ENCODE peak calls at places on chromosomes 4 and X, in five cellular contexts. One of them, this sample, is unnamed.

GRCh38 chr4:109433281-109434006 is at the start of gene SEC24B:
- DNase-seq in cardiac muscle cell: peak
- DNase-seq in suprapubic skin: peak
- DNase-seq in fibroblast of mammary gland: peak
- DNase-seq in heart left ventricle: peak
- DNase-seq in this sample: peak

GRCh38 chr4:48635310-48635709 is 144.8 kb downstream of the FRYL start:
- DNase-seq in cardiac muscle cell: no peak
- DNase-seq in suprapubic skin: no peak
- DNase-seq in fibroblast of mammary gland: peak
- DNase-seq in heart left ventricle: no peak
- DNase-seq in this sample: peak

GRCh38 chrX:35090801-35091200 is 148.2 kb downstream of the FAM47B start:
- DNase-seq in cardiac muscle cell: no peak
- DNase-seq in suprapubic skin: no peak
- DNase-seq in fibroblast of mammary gland: no peak
- DNase-seq in heart left ventricle: no peak
- DNase-seq in this sample: no peak

GRCh38 chr4:180932365-180933001 is 1310.7 kb upstream of the TENM3 start:
- DNase-seq in cardiac muscle cell: no peak
- DNase-seq in suprapubic skin: no peak
- DNase-seq in fibroblast of mammary gland: peak
- DNase-seq in heart left ventricle: no peak
- DNase-seq in this sample: peak

GRCh38 chrX:119692241-119693031 is 532 bp downstream of the SEPTIN6 start:
- DNase-seq in cardiac muscle cell: peak
- DNase-seq in suprapubic skin: no peak
- DNase-seq in fibroblast of mammary gland: peak
- DNase-seq in heart left ventricle: peak
- DNase-seq in this sample: peak

GRCh38 chr4:134202557-134202956 is 968 bp upstream of the PABPC4L start:
- DNase-seq in cardiac muscle cell: peak
- DNase-seq in suprapubic skin: no peak
- DNase-seq in fibroblast of mammary gland: peak
- DNase-seq in heart left ventricle: no peak
- DNase-seq in this sample: no peak

GRCh38 chr4:186189656-186190055 is 1.7 kb upstream of the CYP4V2 start:
- DNase-seq in cardiac muscle cell: no peak
- DNase-seq in suprapubic skin: no peak
- DNase-seq in fibroblast of mammary gland: no peak
- DNase-seq in heart left ventricle: no peak
- DNase-seq in this sample: no peak

GRCh38 chr4:61204353-61204752 is 4.2 kb downstream of the ADGRL3 start:
- DNase-seq in cardiac muscle cell: peak
- DNase-seq in suprapubic skin: no peak
- DNase-seq in fibroblast of mammary gland: no peak
- DNase-seq in heart left ventricle: no peak
- DNase-seq in this sample: no peak

GRCh38 chr4:184114431-184114830 is 103.2 kb downstream of the ENPP6 start:
- DNase-seq in cardiac muscle cell: no peak
- DNase-seq in suprapubic skin: no peak
- DNase-seq in fibroblast of mammary gland: no peak
- DNase-seq in heart left ventricle: no peak
- DNase-seq in this sample: no peak

GRCh38 chrX:40140706-40141499 is 43.1 kb upstream of the BCOR start:
- DNase-seq in cardiac muscle cell: peak
- DNase-seq in suprapubic skin: no peak
- DNase-seq in fibroblast of mammary gland: peak
- DNase-seq in heart left ventricle: no peak
- DNase-seq in this sample: peak

GRCh38 chr4:2482693-2483092 is 13.8 kb downstream of the RNF4 start:
- DNase-seq in cardiac muscle cell: peak
- DNase-seq in suprapubic skin: no peak
- DNase-seq in fibroblast of mammary gland: peak
- DNase-seq in heart left ventricle: peak
- DNase-seq in this sample: peak

GRCh38 chr4:108730579-108730978 is 32.3 kb downstream of the ETNPPL start:
- DNase-seq in cardiac muscle cell: no peak
- DNase-seq in suprapubic skin: no peak
- DNase-seq in fibroblast of mammary gland: peak
- DNase-seq in heart left ventricle: no peak
- DNase-seq in this sample: no peak

GRCh38 chrX:132023896-132024386 is 839 bp downstream of the STK26 start:
- DNase-seq in cardiac muscle cell: no peak
- DNase-seq in suprapubic skin: no peak
- DNase-seq in fibroblast of mammary gland: peak
- DNase-seq in heart left ventricle: no peak
- DNase-seq in this sample: no peak

GRCh38 chr4:112516401-112517066 is 554 bp upstream of the NEUROG2 start:
- DNase-seq in cardiac muscle cell: no peak
- DNase-seq in suprapubic skin: no peak
- DNase-seq in fibroblast of mammary gland: no peak
- DNase-seq in heart left ventricle: no peak
- DNase-seq in this sample: no peak

GRCh38 chr4:138225477-138225876 is 16.7 kb downstream of the SLC7A11 start:
- DNase-seq in cardiac muscle cell: no peak
- DNase-seq in suprapubic skin: no peak
- DNase-seq in fibroblast of mammary gland: peak
- DNase-seq in heart left ventricle: no peak
- DNase-seq in this sample: peak

GRCh38 chr4:115159141-115159540 is 45.7 kb upstream of the NDST4 start:
- DNase-seq in cardiac muscle cell: no peak
- DNase-seq in suprapubic skin: no peak
- DNase-seq in fibroblast of mammary gland: peak
- DNase-seq in heart left ventricle: no peak
- DNase-seq in this sample: peak

GRCh38 chr4:187357861-187358260 is 634.2 kb upstream of the FAT1 start:
- DNase-seq in cardiac muscle cell: no peak
- DNase-seq in suprapubic skin: no peak
- DNase-seq in fibroblast of mammary gland: no peak
- DNase-seq in heart left ventricle: no peak
- DNase-seq in this sample: no peak

GRCh38 chr4:6408263-6408662 is 64.2 kb downstream of the PPP2R2C start:
- DNase-seq in cardiac muscle cell: no peak
- DNase-seq in suprapubic skin: no peak
- DNase-seq in fibroblast of mammary gland: no peak
- DNase-seq in heart left ventricle: no peak
- DNase-seq in this sample: no peak

GRCh38 chrX:97039363-97040029 is 155.8 kb downstream of the RPA4 start:
- DNase-seq in cardiac muscle cell: peak
- DNase-seq in suprapubic skin: no peak
- DNase-seq in fibroblast of mammary gland: peak
- DNase-seq in heart left ventricle: peak
- DNase-seq in this sample: peak

GRCh38 chr4:172986114-172986513 is 182.5 kb upstream of the GALNT7 start:
- DNase-seq in cardiac muscle cell: no peak
- DNase-seq in suprapubic skin: no peak
- DNase-seq in fibroblast of mammary gland: no peak
- DNase-seq in heart left ventricle: no peak
- DNase-seq in this sample: no peak

GRCh38 chr4:25484243-25484721 is 107.2 kb downstream of the ANAPC4 start:
- DNase-seq in cardiac muscle cell: peak
- DNase-seq in suprapubic skin: no peak
- DNase-seq in fibroblast of mammary gland: no peak
- DNase-seq in heart left ventricle: no peak
- DNase-seq in this sample: peak

GRCh38 chr4:99102634-99103033 is 14.0 kb upstream of the ADH5 start:
- DNase-seq in cardiac muscle cell: no peak
- DNase-seq in suprapubic skin: no peak
- DNase-seq in fibroblast of mammary gland: no peak
- DNase-seq in heart left ventricle: no peak
- DNase-seq in this sample: no peak

GRCh38 chr4:121449416-121449815 is 68.6 kb upstream of the QRFPR start:
- DNase-seq in cardiac muscle cell: no peak
- DNase-seq in suprapubic skin: no peak
- DNase-seq in fibroblast of mammary gland: no peak
- DNase-seq in heart left ventricle: no peak
- DNase-seq in this sample: no peak

GRCh38 chr4:180380733-180381132 is 1862.5 kb upstream of the TENM3 start:
- DNase-seq in cardiac muscle cell: no peak
- DNase-seq in suprapubic skin: no peak
- DNase-seq in fibroblast of mammary gland: peak
- DNase-seq in heart left ventricle: no peak
- DNase-seq in this sample: no peak

GRCh38 chr4:134216436-134216835 is 14.8 kb upstream of the PABPC4L start:
- DNase-seq in cardiac muscle cell: peak
- DNase-seq in suprapubic skin: no peak
- DNase-seq in fibroblast of mammary gland: no peak
- DNase-seq in heart left ventricle: no peak
- DNase-seq in this sample: peak

GRCh38 chrX:115584715-115585114 is 23.7 kb downstream of the PLS3 start:
- DNase-seq in cardiac muscle cell: peak
- DNase-seq in suprapubic skin: no peak
- DNase-seq in fibroblast of mammary gland: peak
- DNase-seq in heart left ventricle: no peak
- DNase-seq in this sample: peak

GRCh38 chrX:115582035-115582870 is 21.3 kb downstream of the PLS3 start:
- DNase-seq in cardiac muscle cell: no peak
- DNase-seq in suprapubic skin: no peak
- DNase-seq in fibroblast of mammary gland: no peak
- DNase-seq in heart left ventricle: peak
- DNase-seq in this sample: no peak

GRCh38 chrX:115579786-115580294 is 18.9 kb downstream of the PLS3 start:
- DNase-seq in cardiac muscle cell: no peak
- DNase-seq in suprapubic skin: no peak
- DNase-seq in fibroblast of mammary gland: no peak
- DNase-seq in heart left ventricle: no peak
- DNase-seq in this sample: no peak

GRCh38 chrX:115582871-115583729 is 22.1 kb downstream of the PLS3 start:
- DNase-seq in cardiac muscle cell: peak
- DNase-seq in suprapubic skin: no peak
- DNase-seq in fibroblast of mammary gland: peak
- DNase-seq in heart left ventricle: no peak
- DNase-seq in this sample: peak

GRCh38 chrX:115583730-115584004 is 22.7 kb downstream of the PLS3 start:
- DNase-seq in cardiac muscle cell: no peak
- DNase-seq in suprapubic skin: no peak
- DNase-seq in fibroblast of mammary gland: no peak
- DNase-seq in heart left ventricle: no peak
- DNase-seq in this sample: no peak
- H3K4me3 ChIP-seq in cardiac muscle cell: no peak
- H3K4me3 ChIP-seq in suprapubic skin: peak
- H3K4me3 ChIP-seq in fibroblast of mammary gland: no peak
- H3K4me3 ChIP-seq in heart left ventricle: peak
- H3K4me3 ChIP-seq in this sample: no peak

GRCh38 chrX:44542567-44543325 is at the start of gene FUNDC1:
- DNase-seq in cardiac muscle cell: peak
- DNase-seq in suprapubic skin: peak
- DNase-seq in fibroblast of mammary gland: peak
- DNase-seq in heart left ventricle: peak
- DNase-seq in this sample: peak
- TF ChIP-seq CTCF in cardiac muscle cell: peak
- TF ChIP-seq CTCF in suprapubic skin: peak
- TF ChIP-seq CTCF in fibroblast of mammary gland: peak
- TF ChIP-seq CTCF in heart left ventricle: peak
- TF ChIP-seq CTCF in this sample: peak

GRCh38 chr4:119648398-119648797 is 19.8 kb upstream of the PDE5A start:
- DNase-seq in cardiac muscle cell: no peak
- DNase-seq in suprapubic skin: no peak
- DNase-seq in fibroblast of mammary gland: no peak
- DNase-seq in heart left ventricle: no peak
- DNase-seq in this sample: no peak

GRCh38 chr4:119647558-119647957 is 19.0 kb upstream of the PDE5A start:
- DNase-seq in cardiac muscle cell: no peak
- DNase-seq in suprapubic skin: no peak
- DNase-seq in fibroblast of mammary gland: peak
- DNase-seq in heart left ventricle: no peak
- DNase-seq in this sample: peak

GRCh38 chr4:119641765-119642164 is 13.2 kb upstream of the PDE5A start:
- DNase-seq in cardiac muscle cell: no peak
- DNase-seq in suprapubic skin: no peak
- DNase-seq in fibroblast of mammary gland: no peak
- DNase-seq in heart left ventricle: no peak
- DNase-seq in this sample: no peak

GRCh38 chr4:119643306-119644042 is 14.9 kb upstream of the PDE5A start:
- DNase-seq in cardiac muscle cell: no peak
- DNase-seq in suprapubic skin: no peak
- DNase-seq in fibroblast of mammary gland: no peak
- DNase-seq in heart left ventricle: no peak
- DNase-seq in this sample: peak

DNA sequence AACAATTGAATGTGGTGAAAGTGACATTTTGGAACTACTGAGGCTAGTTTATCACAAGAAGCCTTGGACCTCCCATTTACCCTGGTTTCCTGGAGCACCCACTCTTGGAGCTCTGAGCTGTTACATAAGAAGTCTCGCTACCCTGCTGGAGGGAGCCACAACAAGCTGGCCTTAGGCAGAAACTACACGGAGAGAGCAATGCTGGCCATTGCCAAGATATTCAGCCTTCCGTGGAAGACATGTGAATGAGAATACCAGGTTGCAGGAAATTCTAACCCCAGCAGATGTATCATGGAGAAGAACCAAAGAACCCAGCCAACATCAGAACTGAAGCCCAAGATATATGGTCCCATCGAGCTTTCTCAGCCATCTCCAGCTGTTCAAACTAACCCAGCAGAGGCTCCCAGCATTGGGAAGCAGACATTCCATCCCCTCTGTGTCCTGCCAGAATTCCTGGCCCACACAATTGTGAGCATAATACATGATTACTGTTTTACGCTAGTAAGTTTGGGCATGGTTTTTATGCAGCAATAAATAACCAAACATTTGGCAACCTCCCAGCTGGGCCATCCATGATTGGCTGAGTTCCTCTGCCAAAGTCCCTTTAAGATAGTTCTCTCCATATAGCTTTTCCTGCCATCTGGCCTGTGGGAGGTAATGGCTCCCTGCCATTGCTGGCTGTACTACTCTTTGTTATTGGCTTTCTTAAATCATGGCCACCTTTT is 17.9 kb upstream of the PDE5A start:
- DNase-seq in cardiac muscle cell: peak
- DNase-seq in suprapubic skin: no peak
- DNase-seq in fibroblast of mammary gland: peak
- DNase-seq in heart left ventricle: peak
- DNase-seq in this sample: peak
- H3K4me3 ChIP-seq in cardiac muscle cell: no peak
- H3K4me3 ChIP-seq in suprapubic skin: no peak
- H3K4me3 ChIP-seq in fibroblast of mammary gland: no peak
- H3K4me3 ChIP-seq in heart left ventricle: no peak
- H3K4me3 ChIP-seq in this sample: no peak

GRCh38 chr4:47032405-47033106 is 1.2 kb downstream of the GABRB1 start:
- DNase-seq in cardiac muscle cell: peak
- DNase-seq in suprapubic skin: no peak
- DNase-seq in fibroblast of mammary gland: peak
- DNase-seq in heart left ventricle: peak
- DNase-seq in this sample: peak
- TF ChIP-seq CTCF in cardiac muscle cell: peak
- TF ChIP-seq CTCF in suprapubic skin: no peak
- TF ChIP-seq CTCF in fibroblast of mammary gland: peak
- TF ChIP-seq CTCF in heart left ventricle: peak
- TF ChIP-seq CTCF in this sample: peak

GRCh38 chrX:46953137-46953527 is 40.9 kb downstream of the JADE3 start:
- DNase-seq in cardiac muscle cell: peak
- DNase-seq in suprapubic skin: no peak
- DNase-seq in fibroblast of mammary gland: no peak
- DNase-seq in heart left ventricle: no peak
- DNase-seq in this sample: no peak
- H3K4me3 ChIP-seq in cardiac muscle cell: no peak
- H3K4me3 ChIP-seq in suprapubic skin: no peak
- H3K4me3 ChIP-seq in fibroblast of mammary gland: no peak
- H3K4me3 ChIP-seq in heart left ventricle: no peak
- H3K4me3 ChIP-seq in this sample: no peak

This sample was measured in AG10803.